ENCODE peak calls at places on chromosomes 4 and X, in seven cellular contexts. One of them, this sample, is unnamed.

GRCh38 chr4:72319596-72319995 is 249.4 kb downstream of the ADAMTS3 start:
- DNase-seq in occipital lobe: no peak
- DNase-seq in fibroblast of villous mesenchyme: peak
- DNase-seq in GM04504: peak
- DNase-seq in NCI-H1105: no peak
- DNase-seq in LHCN-M2: peak
- DNase-seq in activated CD4-positive, alpha-beta T cell treated with anti-CD3 and anti-CD28 coated beads, Interleukin-2, amount 50 U/mL, for 1 hour: no peak
- DNase-seq in this sample: peak

GRCh38 chr4:78864405-78865024 is 74.7 kb downstream of the PAQR3 start:
- DNase-seq in activated CD4-positive, alpha-beta T cell treated with anti-CD3 and anti-CD28 coated beads, Interleukin-2, amount 50 U/mL, for 1 hour: no peak
- DNase-seq in occipital lobe: no peak
- DNase-seq in fibroblast of villous mesenchyme: peak
- DNase-seq in NCI-H1105: peak
- DNase-seq in LHCN-M2: peak
- DNase-seq in GM04504: peak
- DNase-seq in this sample: peak

GRCh38 chr4:23685481-23685880 is 204.4 kb downstream of the PPARGC1A start:
- DNase-seq in GM04504: no peak
- DNase-seq in NCI-H1105: no peak
- DNase-seq in fibroblast of villous mesenchyme: no peak
- DNase-seq in occipital lobe: no peak
- DNase-seq in activated CD4-positive, alpha-beta T cell treated with anti-CD3 and anti-CD28 coated beads, Interleukin-2, amount 50 U/mL, for 1 hour: no peak
- DNase-seq in LHCN-M2: no peak
- DNase-seq in this sample: no peak

GRCh38 chr4:88866862-88867550 is 169.4 kb upstream of the NAP1L5 start:
- DNase-seq in activated CD4-positive, alpha-beta T cell treated with anti-CD3 and anti-CD28 coated beads, Interleukin-2, amount 50 U/mL, for 1 hour: no peak
- DNase-seq in occipital lobe: no peak
- DNase-seq in GM04504: no peak
- DNase-seq in fibroblast of villous mesenchyme: no peak
- DNase-seq in NCI-H1105: peak
- DNase-seq in LHCN-M2: peak
- DNase-seq in this sample: no peak

GRCh38 chr4:185167205-185167604 is 24.1 kb downstream of the SLC25A4 start:
- DNase-seq in occipital lobe: no peak
- DNase-seq in LHCN-M2: peak
- DNase-seq in activated CD4-positive, alpha-beta T cell treated with anti-CD3 and anti-CD28 coated beads, Interleukin-2, amount 50 U/mL, for 1 hour: no peak
- DNase-seq in GM04504: no peak
- DNase-seq in fibroblast of villous mesenchyme: peak
- DNase-seq in NCI-H1105: no peak
- DNase-seq in this sample: no peak

GRCh38 chrX:39720945-39721344 is 376.8 kb downstream of the BCOR start:
- DNase-seq in fibroblast of villous mesenchyme: no peak
- DNase-seq in GM04504: no peak
- DNase-seq in LHCN-M2: no peak
- DNase-seq in activated CD4-positive, alpha-beta T cell treated with anti-CD3 and anti-CD28 coated beads, Interleukin-2, amount 50 U/mL, for 1 hour: no peak
- DNase-seq in occipital lobe: no peak
- DNase-seq in NCI-H1105: no peak
- DNase-seq in this sample: no peak

GRCh38 chr4:186957952-186958555 is 234.4 kb upstream of the FAT1 start:
- DNase-seq in LHCN-M2: no peak
- DNase-seq in occipital lobe: no peak
- DNase-seq in activated CD4-positive, alpha-beta T cell treated with anti-CD3 and anti-CD28 coated beads, Interleukin-2, amount 50 U/mL, for 1 hour: no peak
- DNase-seq in fibroblast of villous mesenchyme: no peak
- DNase-seq in GM04504: no peak
- DNase-seq in NCI-H1105: no peak
- DNase-seq in this sample: no peak

GRCh38 chr4:53192496-53192895 is 173.4 kb downstream of the SCFD2 start:
- DNase-seq in LHCN-M2: no peak
- DNase-seq in NCI-H1105: no peak
- DNase-seq in GM04504: no peak
- DNase-seq in occipital lobe: no peak
- DNase-seq in activated CD4-positive, alpha-beta T cell treated with anti-CD3 and anti-CD28 coated beads, Interleukin-2, amount 50 U/mL, for 1 hour: no peak
- DNase-seq in fibroblast of villous mesenchyme: no peak
- DNase-seq in this sample: no peak

GRCh38 chrX:17537652-17538301 is 162.8 kb downstream of the NHS start:
- DNase-seq in NCI-H1105: no peak
- DNase-seq in LHCN-M2: no peak
- DNase-seq in activated CD4-positive, alpha-beta T cell treated with anti-CD3 and anti-CD28 coated beads, Interleukin-2, amount 50 U/mL, for 1 hour: no peak
- DNase-seq in GM04504: no peak
- DNase-seq in fibroblast of villous mesenchyme: no peak
- DNase-seq in occipital lobe: no peak
- DNase-seq in this sample: no peak

GRCh38 chrX:64230123-64230970 is at the start of gene ASB12:
- DNase-seq in GM04504: no peak
- DNase-seq in activated CD4-positive, alpha-beta T cell treated with anti-CD3 and anti-CD28 coated beads, Interleukin-2, amount 50 U/mL, for 1 hour: no peak
- DNase-seq in NCI-H1105: no peak
- DNase-seq in LHCN-M2: no peak
- DNase-seq in occipital lobe: no peak
- DNase-seq in fibroblast of villous mesenchyme: no peak
- DNase-seq in this sample: no peak

GRCh38 chr4:14184265-14184664 is 556.7 kb upstream of the BOD1L1 start:
- DNase-seq in NCI-H1105: no peak
- DNase-seq in LHCN-M2: peak
- DNase-seq in GM04504: peak
- DNase-seq in activated CD4-positive, alpha-beta T cell treated with anti-CD3 and anti-CD28 coated beads, Interleukin-2, amount 50 U/mL, for 1 hour: no peak
- DNase-seq in fibroblast of villous mesenchyme: peak
- DNase-seq in occipital lobe: peak
- DNase-seq in this sample: no peak

GRCh38 chr4:74230902-74231499 is 73.1 kb downstream of the MTHFD2L start:
- DNase-seq in NCI-H1105: no peak
- DNase-seq in occipital lobe: no peak
- DNase-seq in activated CD4-positive, alpha-beta T cell treated with anti-CD3 and anti-CD28 coated beads, Interleukin-2, amount 50 U/mL, for 1 hour: no peak
- DNase-seq in fibroblast of villous mesenchyme: peak
- DNase-seq in LHCN-M2: peak
- DNase-seq in GM04504: peak
- DNase-seq in this sample: peak

GRCh38 chr4:103032575-103032974 is 13.1 kb upstream of the SLC9B1 start:
- DNase-seq in LHCN-M2: no peak
- DNase-seq in fibroblast of villous mesenchyme: peak
- DNase-seq in activated CD4-positive, alpha-beta T cell treated with anti-CD3 and anti-CD28 coated beads, Interleukin-2, amount 50 U/mL, for 1 hour: no peak
- DNase-seq in GM04504: no peak
- DNase-seq in NCI-H1105: no peak
- DNase-seq in occipital lobe: no peak
- DNase-seq in this sample: no peak

GRCh38 chr4:187475901-187476300 is 519.7 kb upstream of the ZFP42 start:
- DNase-seq in activated CD4-positive, alpha-beta T cell treated with anti-CD3 and anti-CD28 coated beads, Interleukin-2, amount 50 U/mL, for 1 hour: no peak
- DNase-seq in LHCN-M2: no peak
- DNase-seq in occipital lobe: no peak
- DNase-seq in NCI-H1105: no peak
- DNase-seq in GM04504: no peak
- DNase-seq in fibroblast of villous mesenchyme: no peak
- DNase-seq in this sample: no peak

GRCh38 chr4:12689457-12689856 is 794.7 kb downstream of the RAB28 start:
- DNase-seq in fibroblast of villous mesenchyme: no peak
- DNase-seq in NCI-H1105: no peak
- DNase-seq in occipital lobe: no peak
- DNase-seq in GM04504: no peak
- DNase-seq in activated CD4-positive, alpha-beta T cell treated with anti-CD3 and anti-CD28 coated beads, Interleukin-2, amount 50 U/mL, for 1 hour: no peak
- DNase-seq in LHCN-M2: no peak
- DNase-seq in this sample: no peak

GRCh38 chr4:164761746-164762275 is 7.9 kb downstream of the SMIM31 start:
- DNase-seq in LHCN-M2: no peak
- DNase-seq in NCI-H1105: no peak
- DNase-seq in activated CD4-positive, alpha-beta T cell treated with anti-CD3 and anti-CD28 coated beads, Interleukin-2, amount 50 U/mL, for 1 hour: no peak
- DNase-seq in GM04504: no peak
- DNase-seq in occipital lobe: no peak
- DNase-seq in fibroblast of villous mesenchyme: no peak
- DNase-seq in this sample: no peak

GRCh38 chr4:145075742-145076472 is 22.1 kb downstream of the ANAPC10 start:
- DNase-seq in activated CD4-positive, alpha-beta T cell treated with anti-CD3 and anti-CD28 coated beads, Interleukin-2, amount 50 U/mL, for 1 hour: no peak
- DNase-seq in occipital lobe: no peak
- DNase-seq in NCI-H1105: no peak
- DNase-seq in fibroblast of villous mesenchyme: no peak
- DNase-seq in LHCN-M2: no peak
- DNase-seq in GM04504: no peak
- DNase-seq in this sample: no peak

GRCh38 chr4:178387756-178388155 is 945.5 kb upstream of the AGA start:
- DNase-seq in fibroblast of villous mesenchyme: no peak
- DNase-seq in LHCN-M2: no peak
- DNase-seq in NCI-H1105: no peak
- DNase-seq in activated CD4-positive, alpha-beta T cell treated with anti-CD3 and anti-CD28 coated beads, Interleukin-2, amount 50 U/mL, for 1 hour: no peak
- DNase-seq in GM04504: no peak
- DNase-seq in occipital lobe: no peak
- DNase-seq in this sample: no peak

GRCh38 chrX:15245896-15246295 is 24.0 kb downstream of the ASB9 start:
- DNase-seq in NCI-H1105: no peak
- DNase-seq in GM04504: no peak
- DNase-seq in activated CD4-positive, alpha-beta T cell treated with anti-CD3 and anti-CD28 coated beads, Interleukin-2, amount 50 U/mL, for 1 hour: no peak
- DNase-seq in occipital lobe: no peak
- DNase-seq in LHCN-M2: no peak
- DNase-seq in fibroblast of villous mesenchyme: no peak
- DNase-seq in this sample: no peak

GRCh38 chr4:121200795-121201472 is 36.8 kb upstream of the TNIP3 start:
- DNase-seq in fibroblast of villous mesenchyme: no peak
- DNase-seq in activated CD4-positive, alpha-beta T cell treated with anti-CD3 and anti-CD28 coated beads, Interleukin-2, amount 50 U/mL, for 1 hour: no peak
- DNase-seq in occipital lobe: no peak
- DNase-seq in GM04504: no peak
- DNase-seq in NCI-H1105: no peak
- DNase-seq in LHCN-M2: no peak
- DNase-seq in this sample: no peak

This sample was measured in GM04503.